ENCODE peak calls at places on chromosomes 4 and X, in five cellular contexts. R, K, O, J and A are unnamed samples.

GRCh38 chr4:82043081-82043808 is 330.5 kb downstream of the HNRNPD start:
- DNase-seq in K (no peak), J (peak), R (peak), O (peak), A (no peak)

GRCh38 chr4:128565054-128565453 is 244.4 kb upstream of the JADE1 start:
- DNase-seq in K (no peak), J (no peak), R (no peak), O (no peak), A (no peak)

GRCh38 chr4:11966782-11967181 is 538.1 kb upstream of the HS3ST1 start:
- DNase-seq in R (no peak), J (no peak), K (no peak), O (no peak), A (no peak)

GRCh38 chr4:385934-386707 is 48.5 kb downstream of the ZNF141 start:
- DNase-seq in K (no peak), J (no peak), O (no peak), R (no peak), A (no peak)

GRCh38 chr4:110091426-110091825 is 107.0 kb downstream of the ELOVL6 start:
- DNase-seq in O (no peak), K (no peak), J (no peak), R (no peak), A (peak)

GRCh38 chr4:30875659-30876269 is 155.6 kb downstream of the PCDH7 start:
- DNase-seq in J (no peak), O (no peak), R (no peak), K (no peak), A (no peak)

GRCh38 chrX:106263817-106264216 is 95.7 kb downstream of the PWWP3B start:
- DNase-seq in K (no peak), O (no peak), R (no peak), J (no peak), A (no peak)

GRCh38 chrX:40174594-40175415 is 77.0 kb upstream of the BCOR start:
- DNase-seq in O (no peak), R (peak), J (peak), K (no peak), A (no peak)

GRCh38 chr4:10106421-10107039 is 10.1 kb downstream of the WDR1 start:
- DNase-seq in O (peak), K (no peak), R (no peak), J (no peak), A (peak)

GRCh38 chr4:185847352-185848078 is 35.5 kb upstream of the SORBS2 start:
- DNase-seq in K (no peak), O (no peak), J (peak), R (no peak), A (no peak)

GRCh38 chrX:10381218-10381617 is 224.4 kb downstream of the CLCN4 start:
- DNase-seq in J (no peak), K (no peak), O (no peak), R (no peak), A (no peak)

GRCh38 chrX:154123241-154124219 is 20.5 kb upstream of the OPN1LW start:
- DNase-seq in J (peak), R (no peak), K (no peak), O (peak), A (no peak)

GRCh38 chr4:39335566-39335965 is 30.6 kb downstream of the RFC1 start:
- DNase-seq in R (no peak), O (no peak), J (no peak), K (no peak), A (no peak)

GRCh38 chr4:180913750-180914149 is 1329.5 kb upstream of the TENM3 start:
- DNase-seq in R (no peak), K (no peak), O (no peak), J (no peak), A (peak)

GRCh38 chrX:136623400-136623799 is 24.6 kb upstream of the CD40LG start:
- DNase-seq in O (no peak), K (no peak), R (no peak), J (no peak), A (no peak)

GRCh38 chrX:136616987-136617685 is 30.8 kb upstream of the CD40LG start:
- DNase-seq in K (no peak), J (no peak), R (no peak), O (no peak), A (no peak)

GRCh38 chrX:136622568-136622967 is 25.4 kb upstream of the CD40LG start:
- DNase-seq in J (no peak), K (no peak), R (no peak), O (no peak), A (no peak)

GRCh38 chrX:136620780-136621179 is 27.2 kb upstream of the CD40LG start:
- DNase-seq in J (no peak), R (no peak), O (no peak), K (no peak), A (no peak)

DNA sequence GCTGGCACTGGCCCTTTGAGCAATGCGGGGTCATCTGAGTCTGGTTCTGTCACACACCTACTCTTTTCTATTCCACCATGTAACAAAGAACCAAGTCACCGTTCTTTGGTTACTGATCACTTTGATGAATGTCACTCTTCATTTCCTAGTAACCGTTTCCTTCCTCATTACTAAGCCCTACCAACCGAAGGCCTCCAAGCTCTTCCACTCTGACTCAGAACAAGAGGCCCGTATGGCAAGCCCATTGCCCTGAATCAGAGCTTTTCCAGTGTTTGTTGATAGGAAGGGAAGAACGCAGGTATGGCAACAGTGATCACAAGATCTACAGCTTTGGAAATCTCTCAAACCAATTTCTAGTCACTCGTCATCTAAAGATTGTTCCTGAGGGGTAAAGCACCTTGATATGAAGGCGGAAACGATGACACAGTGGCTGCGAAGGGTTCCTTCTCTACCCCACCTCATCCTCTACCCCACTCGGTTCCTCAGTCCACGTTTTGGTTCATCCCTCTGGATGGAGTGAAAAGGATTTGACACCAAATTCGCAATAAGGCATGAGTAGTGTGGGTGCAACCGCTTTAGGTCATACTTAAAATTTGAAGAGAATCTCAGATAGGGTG is 28.0 kb upstream of the CD40LG start:
- DNase-seq in R (no peak), O (no peak), J (no peak), K (no peak), A (no peak)
- TF ChIP-seq POLR2A in R (no peak), O (no peak), J (no peak), K (no peak), A (no peak)

GRCh38 chr4:7130610-7131211 is 61.6 kb upstream of the SORCS2 start:
- DNase-seq in O (no peak), R (no peak), K (no peak), J (no peak), A (no peak)
- TF ChIP-seq SRF in O (no peak), R (no peak), K (no peak), J (no peak), A (no peak)

GRCh38 chr4:2755821-2756690 is at the start of gene TNIP2:
- DNase-seq in J (peak), O (peak), R (peak), K (no peak), A (no peak)
- TF ChIP-seq POLR2AphosphoS5 in J (peak), O (peak), R (no peak), K (peak), A (peak)

GRCh38 chr4:2794707-2795557 is 2.0 kb downstream of the SH3BP2 start:
- DNase-seq in R (no peak), O (no peak), J (no peak), K (no peak), A (no peak)
- TF ChIP-seq POLR2A in R (no peak), O (no peak), J (no peak), K (no peak), A (no peak)

DNA sequence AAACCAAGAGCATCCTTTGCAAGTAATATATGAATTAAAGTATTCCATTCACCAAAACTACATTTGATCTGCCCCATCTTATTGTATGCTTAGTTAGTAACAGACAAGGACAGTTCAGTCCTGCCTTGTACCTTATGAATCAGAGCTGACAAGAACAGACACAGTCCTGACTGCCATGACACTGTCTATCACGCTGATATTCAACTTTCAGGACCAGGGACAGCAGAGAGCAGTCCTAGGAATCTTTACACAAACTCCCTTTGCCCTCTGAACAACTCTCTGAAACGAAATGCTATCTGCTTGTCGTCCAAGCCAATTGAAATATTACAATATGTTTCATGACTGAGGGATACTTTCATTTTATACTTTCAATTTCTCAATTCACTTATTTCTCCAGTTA is 268.6 kb upstream of the VCX start:
- DNase-seq in O (no peak), J (peak), K (no peak), R (no peak), A (no peak)
- TF ChIP-seq SRF in O (no peak), J (no peak), K (no peak), R (no peak), A (no peak)

GRCh38 chr4:2366252-2367192 is 51.9 kb downstream of the ZFYVE28 start:
- DNase-seq in J (no peak), K (no peak), O (no peak), R (no peak), A (no peak)
- TF ChIP-seq POLR2AphosphoS5 in J (no peak), K (no peak), O (no peak), R (no peak), A (no peak)

GRCh38 chr4:32394255-32394654 is 1674.1 kb downstream of the PCDH7 start:
- DNase-seq in K (no peak), R (no peak), O (no peak), J (no peak), A (no peak)
- TF ChIP-seq POLR2A in K (no peak), R (no peak), O (no peak), J (no peak), A (no peak)

GRCh38 chrX:369563-370101 is 17.1 kb downstream of the PPP2R3B start:
- DNase-seq in O (no peak), J (no peak), R (no peak), K (no peak), A (no peak)

GRCh38 chrX:370244-370962 is 16.3 kb downstream of the PPP2R3B start:
- DNase-seq in J (no peak), R (no peak), K (no peak), O (no peak), A (no peak)

GRCh38 chrX:372856-373640 is 13.7 kb downstream of the PPP2R3B start:
- DNase-seq in K (no peak), R (no peak), J (no peak), O (no peak), A (no peak)

GRCh38 chrX:371907-372306 is 14.8 kb downstream of the PPP2R3B start:
- DNase-seq in K (no peak), O (no peak), J (no peak), R (no peak), A (no peak)

GRCh38 chrX:370963-371745 is 15.6 kb downstream of the PPP2R3B start:
- DNase-seq in J (no peak), O (no peak), R (no peak), K (no peak), A (no peak)
- TF ChIP-seq SRF in J (no peak), O (no peak), R (no peak), K (no peak), A (no peak)